ENCODE peak calls at places on chromosomes 6 and 20, in nine cellular contexts. E, C, R, Y, Z, U, G, J and A are unnamed samples.

GRCh38 chr20:23331951-23332350 is 18.6 kb upstream of the NXT1 start:
- DNase-seq in E (no peak), C (no peak), R (no peak), Y (no peak), Z (no peak), U (no peak), G (no peak), J (no peak), A (no peak)

GRCh38 chr6:88494401-88495140 is 328.4 kb upstream of the CNR1 start:
- DNase-seq in E (no peak), C (no peak), R (no peak), Y (no peak), Z (no peak), U (no peak), G (no peak), J (no peak), A (no peak)

GRCh38 chr20:51456511-51457280 is 85.8 kb downstream of the NFATC2 start:
- DNase-seq in E (peak; percentile 97), C (no peak), R (peak; percentile 83), Y (peak; percentile 65), Z (no peak), U (peak; percentile 88), G (peak; percentile 48), J (peak; percentile 94), A (peak; percentile 88)

GRCh38 chr6:157579467-157580031 is 198.6 kb downstream of the ZDHHC14 start:
- DNase-seq in E (no peak), C (no peak), R (peak; percentile 28), Y (no peak), Z (no peak), U (no peak), G (no peak), J (no peak), A (no peak)

GRCh38 chr6:163449076-163449475 is 34.6 kb downstream of the QKI start:
- DNase-seq in E (no peak), C (no peak), R (no peak), Y (no peak), Z (no peak), U (no peak), G (no peak), J (no peak), A (no peak)

GRCh38 chr20:33667245-33668086 is 723 bp downstream of the ACTL10 start:
- DNase-seq in E (peak; percentile 79), C (peak; percentile 17), R (no peak), Y (peak; percentile 80), Z (peak; percentile 39), U (peak; percentile 68), G (peak; percentile 55), J (peak; percentile 92), A (no peak)

GRCh38 chr20:53940883-53941546 is 129.4 kb downstream of the BCAS1 start:
- DNase-seq in E (peak; percentile 48), C (no peak), R (no peak), Y (peak; percentile 15), Z (no peak), U (peak; percentile 16), G (no peak), J (no peak), A (no peak)

GRCh38 chr20:63858393-63859165 is 2.7 kb upstream of the ABHD16B start:
- DNase-seq in E (no peak), C (no peak), R (no peak), Y (no peak), Z (no peak), U (peak; percentile 44), G (peak; percentile 15), J (peak; percentile 65), A (no peak)

GRCh38 chr6:100185615-100186014 is 191.6 kb upstream of the MCHR2 start:
- DNase-seq in E (no peak), C (no peak), R (no peak), Y (no peak), Z (no peak), U (no peak), G (no peak), J (no peak), A (no peak)

GRCh38 chr20:58202039-58202438 is 26.4 kb downstream of the ANKRD60 start:
- DNase-seq in E (no peak), C (no peak), R (no peak), Y (no peak), Z (no peak), U (no peak), G (no peak), J (no peak), A (no peak)

GRCh38 chr20:52624270-52624669 is 347.9 kb upstream of the TSHZ2 start:
- DNase-seq in E (no peak), C (no peak), R (no peak), Y (no peak), Z (no peak), U (no peak), G (no peak), J (no peak), A (no peak)

GRCh38 chr6:128567029-128567428 is 46.6 kb upstream of the PTPRK start:
- DNase-seq in E (no peak), C (no peak), R (peak; percentile 88), Y (no peak), Z (no peak), U (no peak), G (no peak), J (no peak), A (no peak)